ENCODE peak calls at places on chromosomes 4 and X, in four cellular contexts. L is OCI-LY7, J is hepatocyte, Z is PC-3. D is an unnamed sample. For H3K9me2, the result is how much of the 10 kb centered on the place peaks cover.

GRCh38 chrX:22247169-22247568 is 25.5 kb upstream of the CBLL2 start:
- DNase-seq in J (no peak), L (no peak), Z (no peak), D (no peak)

GRCh38 chr4:141127884-141128283 is 5.4 kb downstream of the RNF150 start:
- DNase-seq in L (no peak), J (no peak), Z (no peak), D (no peak)

GRCh38 chr4:63937961-63938360 is 471.3 kb downstream of the TECRL start:
- DNase-seq in L (no peak), Z (peak), J (peak), D (no peak)

GRCh38 chr4:8917321-8917811 is 45.7 kb upstream of the HMX1 start:
- DNase-seq in J (peak), Z (no peak), L (no peak), D (no peak)

GRCh38 chr4:80767944-80768343 is 262.6 kb upstream of the BMP3 start:
- DNase-seq in J (no peak), Z (peak), L (no peak), D (no peak)

GRCh38 chrX:20988804-20989203 is 385.4 kb upstream of the CNKSR2 start:
- DNase-seq in Z (no peak), L (no peak), J (no peak), D (no peak)

GRCh38 chr4:8241895-8242696 is 27.5 kb upstream of the HTRA3 start:
- DNase-seq in Z (peak), L (peak), J (peak), D (peak)

GRCh38 chr4:54959656-54960055 is 165.7 kb downstream of the KDR start:
- DNase-seq in L (no peak), J (no peak), Z (no peak), D (no peak)

GRCh38 chrX:45851434-45851991 is 650.8 kb upstream of the DIPK2B start:
- DNase-seq in L (no peak), J (peak), Z (peak), D (no peak)

GRCh38 chr4:184932343-184932742 is 85.9 kb upstream of the HELT start:
- DNase-seq in Z (no peak), L (no peak), J (peak), D (no peak)

GRCh38 chr4:8478801-8479744 is 38.5 kb downstream of the TRMT44 start:
- DNase-seq in J (no peak), L (no peak), Z (no peak), D (no peak)

GRCh38 chrX:2261838-2262678 is 238.7 kb downstream of the DHRSX start:
- DNase-seq in J (no peak), Z (no peak), L (no peak), D (no peak)

GRCh38 chrX:12956704-12957541 is 18.0 kb upstream of the TMSB4X start:
- DNase-seq in J (peak), Z (peak), L (peak), D (peak)
- H3K9me2 ChIP-seq in J (under half), Z (under half), L (under half), D (under half)

DNA sequence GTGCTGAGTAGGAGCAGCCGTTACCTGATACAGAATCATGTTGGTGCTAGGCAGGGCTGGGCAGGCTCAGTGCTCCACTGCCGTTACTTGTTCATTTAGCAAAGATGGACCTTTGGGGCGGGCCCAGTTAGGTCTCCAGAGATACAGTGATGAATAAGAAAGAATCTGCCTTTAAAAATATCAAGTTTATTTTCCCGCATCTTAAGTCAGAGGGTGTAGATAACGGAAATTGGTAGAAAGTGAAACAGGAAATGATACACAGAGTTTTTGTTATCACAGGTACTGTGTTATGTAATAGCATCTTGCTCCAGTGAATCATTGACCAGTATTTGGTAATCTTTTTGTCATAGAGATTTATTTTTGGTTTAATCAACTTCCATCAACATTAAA is 5.5 kb downstream of the TMEM131L start:
- DNase-seq in Z (no peak), J (no peak), L (peak), D (peak)
- H3K4me3 ChIP-seq in Z (no peak), J (no peak), L (peak), D (peak)

GRCh38 chr4:180949825-180950224 is 1293.4 kb upstream of the TENM3 start:
- DNase-seq in J (no peak), Z (peak), L (no peak), D (no peak)

GRCh38 chr4:180951312-180951711 is 1291.9 kb upstream of the TENM3 start:
- DNase-seq in J (no peak), Z (no peak), L (no peak), D (no peak)

GRCh38 chr4:180950377-180950776 is 1292.8 kb upstream of the TENM3 start:
- DNase-seq in L (no peak), Z (no peak), J (no peak), D (no peak)

DNA sequence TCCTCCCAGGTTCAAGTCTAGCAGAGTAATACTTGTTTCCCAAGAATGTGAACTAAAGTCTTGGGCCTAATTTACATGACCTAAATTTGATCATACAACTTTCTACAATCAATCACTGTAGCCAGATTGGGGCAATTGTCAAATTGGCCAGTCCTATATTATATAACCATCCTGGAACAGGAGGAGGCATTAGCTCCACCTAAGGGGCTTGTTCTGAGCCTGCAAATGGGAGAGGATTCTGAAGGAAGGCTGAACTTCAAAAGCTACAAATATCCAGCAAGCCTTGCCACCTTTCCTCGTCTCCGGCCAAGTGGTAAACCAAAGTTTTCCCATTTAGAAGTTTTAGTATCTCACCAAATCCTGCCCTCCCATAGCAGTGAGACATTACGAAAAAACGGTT is 1289.6 kb upstream of the TENM3 start:
- DNase-seq in J (no peak), L (peak), Z (peak), D (no peak)
- H3K9me2 ChIP-seq in J (under half), L (under half), Z (under half), D (under half)

GRCh38 chr4:73868206-73869129 is 725 bp upstream of the CXCL1 start:
- DNase-seq in J (no peak), L (no peak), Z (peak), D (no peak)
- H3K4me3 ChIP-seq in J (peak), L (no peak), Z (peak), D (no peak)

GRCh38 chrX:133490955-133491354 is 75.7 kb upstream of the GPC4 start:
- DNase-seq in Z (no peak), J (no peak), L (no peak), D (no peak)
- H3K9me2 ChIP-seq in Z (under half), J (under half), L (under half), D (under half)

GRCh38 chr4:151012836-151013235 is 2.2 kb downstream of the LRBA start:
- DNase-seq in Z (peak), L (peak), J (peak), D (no peak)
- H3K4me3 ChIP-seq in Z (peak), L (peak), J (peak), D (peak)

GRCh38 chr4:147950261-147950660 is 218.4 kb downstream of the ARHGAP10 start:
- DNase-seq in Z (no peak), J (no peak), L (no peak), D (no peak)
- H3K9me2 ChIP-seq in Z (under half), J (under half), L (under half), D (under half)

D was measured in Karpas-422.